ENCODE peak calls at places on chromosomes 7 and 10, in ten cellular contexts. E, Y, N, L, R, M, F, V, J and W are unnamed samples.

GRCh38 chr7:26147030-26147429 is 5.0 kb upstream of the NFE2L3 start:
- DNase-seq in J (no peak), M (no peak), E (no peak), F (no peak), L (no peak), Y (no peak), R (no peak), V (no peak), N (no peak), W (no peak)

GRCh38 chr7:132571970-132572369 is 4.3 kb downstream of the PLXNA4 start:
- DNase-seq in F (no peak), V (no peak), Y (no peak), R (no peak), L (no peak), J (no peak), N (no peak), M (no peak), E (no peak), W (no peak)

GRCh38 chr7:132901241-132901640 is 180.6 kb downstream of the CHCHD3 start:
- DNase-seq in V (no peak), N (no peak), J (no peak), Y (no peak), L (no peak), M (no peak), F (no peak), R (no peak), E (no peak), W (no peak)

GRCh38 chr10:55146032-55146431 is 345.0 kb upstream of the PCDH15 start:
- DNase-seq in Y (no peak), J (no peak), L (peak), V (no peak), E (no peak), N (no peak), F (no peak), M (no peak), R (no peak), W (no peak)

GRCh38 chr10:65110029-65110428 is 1588.8 kb downstream of the REEP3 start:
- DNase-seq in L (no peak), E (no peak), J (no peak), N (no peak), M (no peak), V (no peak), F (no peak), Y (no peak), R (no peak), W (no peak)

GRCh38 chr10:119533473-119533872 is 9.0 kb downstream of the RGS10 start:
- DNase-seq in L (no peak), J (no peak), N (no peak), F (peak), M (no peak), V (no peak), R (no peak), Y (no peak), E (no peak), W (no peak)

GRCh38 chr7:54812747-54813146 is 53.7 kb upstream of the SEC61G start:
- DNase-seq in N (no peak), J (no peak), M (no peak), V (no peak), E (no peak), R (no peak), F (no peak), L (peak), Y (no peak), W (no peak)

GRCh38 chr10:98135222-98135899 is 904 bp downstream of the R3HCC1L start:
- DNase-seq in M (no peak), V (no peak), E (no peak), R (peak), F (no peak), L (no peak), J (peak), N (no peak), Y (no peak), W (no peak)

GRCh38 chr7:1108264-1108920 is 20.5 kb downstream of the GPER1 start:
- DNase-seq in Y (no peak), L (no peak), F (no peak), M (no peak), V (peak), E (no peak), N (no peak), R (no peak), J (no peak), W (no peak)

GRCh38 chr10:30816144-30816811 is 186.7 kb upstream of the LYZL2 start:
- DNase-seq in E (no peak), V (no peak), Y (no peak), N (peak), F (no peak), J (no peak), R (no peak), L (no peak), M (no peak), W (no peak)

GRCh38 chr10:11578802-11579255 is 32.6 kb downstream of the USP6NL start:
- DNase-seq in V (no peak), R (no peak), F (no peak), L (no peak), J (no peak), Y (no peak), E (no peak), M (no peak), N (no peak), W (no peak)

GRCh38 chr7:142854505-142855400 is at the start of gene EPHB6:
- DNase-seq in N (peak), V (peak), L (peak), J (peak), M (peak), E (peak), R (peak), Y (peak), F (peak), W (peak)

GRCh38 chr10:3499120-3499519 is 285.9 kb downstream of the KLF6 start:
- DNase-seq in J (no peak), E (no peak), Y (no peak), N (no peak), V (no peak), L (peak), M (no peak), F (peak), R (peak), W (no peak)

GRCh38 chr7:49714182-49714581 is 59.3 kb upstream of the VWC2 start:
- DNase-seq in Y (no peak), F (no peak), L (no peak), E (peak), R (no peak), V (no peak), J (no peak), M (no peak), N (no peak), W (no peak)

GRCh38 chr10:88835910-88836221 is 15.8 kb downstream of the ANKRD22 start:
- DNase-seq in J (no peak), N (no peak), R (no peak), E (no peak), L (no peak), V (no peak), M (no peak), Y (no peak), F (no peak), W (no peak)

GRCh38 chr7:135510603-135511183 is 791 bp upstream of the CNOT4 start:
- DNase-seq in R (no peak), J (no peak), M (peak), V (no peak), E (no peak), F (no peak), N (peak), Y (no peak), L (no peak), W (no peak)

GRCh38 chr10:116690356-116691078 is 51.8 kb downstream of the HSPA12A start:
- DNase-seq in L (peak), Y (peak), E (peak), V (peak), F (no peak), J (no peak), N (peak), R (peak), M (no peak), W (peak)

GRCh38 chr7:24617957-24618616 is 44.8 kb downstream of the PALS2 start:
- DNase-seq in N (no peak), R (no peak), E (no peak), L (no peak), M (no peak), J (no peak), V (no peak), F (no peak), Y (peak), W (no peak)

GRCh38 chr10:11017575-11018425 is at the start of gene CELF2:
- DNase-seq in Y (peak), J (peak), F (no peak), N (peak), R (peak), M (no peak), L (peak), E (peak), V (peak), W (peak)

GRCh38 chr10:580796-581195 is 108.7 kb downstream of the DIP2C start:
- DNase-seq in N (no peak), L (peak), V (no peak), Y (no peak), F (no peak), J (peak), E (no peak), R (no peak), M (no peak), W (peak)

GRCh38 chr10:71999360-72000072 is 35.3 kb downstream of the CHST3 start:
- DNase-seq in Y (no peak), M (no peak), F (no peak), J (peak), N (peak), R (peak), L (peak), E (peak), V (peak), W (peak)

GRCh38 chr10:93742633-93743349 is 14.9 kb upstream of the LGI1 start:
- DNase-seq in Y (no peak), J (no peak), R (no peak), N (no peak), E (no peak), L (no peak), V (no peak), F (no peak), M (peak), W (no peak)

GRCh38 chr10:15427836-15428414 is 56.8 kb upstream of the FAM171A1 start:
- DNase-seq in E (no peak), F (no peak), R (peak), Y (peak), J (no peak), V (no peak), L (peak), N (peak), M (no peak), W (no peak)

GRCh38 chr10:7302393-7303054 is 108.3 kb downstream of the SFMBT2 start:
- DNase-seq in J (no peak), E (no peak), M (no peak), Y (no peak), V (no peak), N (peak), F (no peak), L (peak), R (no peak), W (peak)

GRCh38 chr10:5484205-5484604 is 15.2 kb downstream of the CALML5 start:
- DNase-seq in V (no peak), M (no peak), E (no peak), J (no peak), L (peak), F (no peak), N (no peak), R (no peak), Y (no peak), W (no peak)

GRCh38 chr10:80516506-80517075 is 21.1 kb upstream of the SH2D4B start:
- DNase-seq in Y (no peak), M (no peak), R (no peak), L (no peak), V (no peak), E (no peak), N (no peak), J (peak), F (no peak), W (no peak)

GRCh38 chr10:89649051-89649450 is 4.0 kb upstream of the PANK1 start:
- DNase-seq in M (no peak), N (no peak), L (no peak), F (no peak), R (no peak), E (no peak), V (no peak), J (no peak), Y (no peak), W (no peak)

GRCh38 chr7:36784991-36785940 is 61.0 kb upstream of the AOAH start:
- DNase-seq in F (no peak), Y (no peak), M (peak), E (peak), V (no peak), L (no peak), N (no peak), R (no peak), J (peak), W (peak)

GRCh38 chr7:74656421-74656910 is 1.1 kb upstream of the GTF2I start:
- DNase-seq in M (no peak), J (no peak), V (peak), L (peak), Y (peak), R (peak), E (peak), N (peak), F (peak), W (peak)

GRCh38 chr7:74655785-74656420 is 1.6 kb upstream of the GTF2I start:
- DNase-seq in R (no peak), E (no peak), J (no peak), V (no peak), Y (no peak), F (no peak), M (no peak), L (no peak), N (no peak), W (no peak)

GRCh38 chr7:74656911-74657691 is 417 bp upstream of the GTF2I start:
- DNase-seq in M (peak), J (peak), F (peak), L (peak), R (peak), E (peak), Y (peak), V (peak), N (peak), W (peak)

GRCh38 chr7:74657692-74658170 is at the start of gene GTF2I:
- DNase-seq in E (no peak), L (no peak), Y (peak), N (peak), M (peak), V (no peak), R (no peak), J (no peak), F (no peak), W (no peak)

DNA sequence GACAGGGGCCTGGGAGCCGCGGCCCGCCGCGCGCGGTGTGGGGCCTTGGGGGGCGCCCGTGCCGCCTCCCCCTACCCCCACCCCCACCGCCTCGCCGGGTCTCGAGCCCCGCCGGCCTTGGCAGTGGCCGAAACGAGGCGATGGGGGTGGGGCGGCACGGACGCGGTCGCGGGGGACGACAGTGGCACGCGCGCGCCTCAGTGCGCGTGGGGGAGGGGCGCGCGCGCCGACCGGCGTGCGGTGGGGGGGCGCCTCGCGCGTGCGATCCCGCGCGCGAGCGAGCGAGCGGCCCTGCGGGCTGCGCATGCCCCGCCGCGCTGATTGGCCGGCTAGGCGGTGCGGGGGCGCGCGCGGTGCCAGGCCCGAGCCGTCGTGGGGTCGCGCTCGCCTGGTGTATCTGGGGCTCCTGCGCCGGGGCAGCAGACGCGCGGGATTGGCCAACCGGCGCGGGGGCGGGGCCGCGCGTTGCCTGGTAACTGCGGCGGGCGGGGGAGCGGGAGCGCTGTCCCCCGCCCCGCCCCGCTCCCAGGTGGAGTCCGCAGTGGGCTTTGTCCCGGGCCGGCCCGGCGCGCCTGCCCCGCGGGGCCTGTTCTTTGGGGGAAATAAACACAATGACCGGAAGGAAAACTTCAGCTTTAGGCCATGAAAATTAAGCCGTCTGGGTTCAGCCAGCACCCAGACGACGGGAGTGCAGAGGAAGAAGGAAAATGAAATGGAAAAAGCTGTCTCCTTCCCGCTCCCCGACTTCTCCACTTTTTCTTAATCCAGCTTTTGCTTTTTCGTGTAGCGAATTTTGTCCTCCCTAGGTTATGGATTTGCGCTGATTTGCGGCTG is 870 bp downstream of the GTF2I start:
- DNase-seq in V (peak), L (peak), E (peak), R (peak), F (peak), J (peak), Y (peak), M (peak), N (peak), W (peak)
- H3K27ac ChIP-seq in V (peak), L (peak), E (peak), R (peak), F (peak), J (peak), Y (peak), M (peak), N (peak), W (peak)

DNA sequence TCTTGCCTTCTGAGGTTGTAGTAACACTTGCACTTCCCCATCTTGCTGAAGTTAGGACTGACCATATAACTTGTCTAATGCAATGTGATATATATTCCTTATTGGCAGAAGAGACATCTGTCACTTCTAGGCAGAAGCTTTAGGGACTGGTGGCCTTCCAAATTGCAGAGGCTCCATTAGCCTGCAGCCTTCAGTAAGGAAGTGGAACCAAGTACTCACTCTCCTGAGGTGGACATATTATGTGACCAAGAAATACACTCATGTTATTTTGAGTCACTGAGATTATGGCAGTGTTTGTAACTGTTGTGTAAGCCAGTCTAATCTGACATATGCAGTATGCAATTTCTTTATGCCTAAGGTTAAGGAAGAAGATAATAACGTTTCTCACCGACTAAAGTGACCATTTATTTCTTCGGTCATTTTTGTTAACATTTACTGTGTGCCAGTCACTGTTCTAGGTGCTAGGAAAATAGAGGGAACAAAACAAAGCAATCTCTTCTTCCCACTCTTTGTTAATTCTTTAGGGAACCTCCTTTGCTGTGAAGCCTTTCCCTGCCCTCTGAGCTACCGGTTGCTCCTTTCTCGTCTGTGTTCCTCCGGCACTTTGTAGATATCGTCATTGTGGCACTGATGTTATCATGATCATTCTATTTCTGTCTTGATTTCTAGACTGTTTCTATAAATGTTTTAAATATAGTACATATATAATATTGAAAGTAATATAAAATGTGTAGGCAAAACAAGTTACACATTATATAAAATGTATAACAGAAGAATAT is 52.9 kb upstream of the HBP1 start:
- DNase-seq in F (no peak), N (no peak), V (no peak), L (no peak), M (no peak), E (no peak), Y (no peak), J (no peak), R (no peak), W (no peak)
- TF ChIP-seq CTCF in F (no peak), N (no peak), V (no peak), L (no peak), M (no peak), E (no peak), Y (no peak), J (no peak), R (no peak), W (no peak)

GRCh38 chr10:101246639-101247038 is 17.4 kb upstream of the LBX1 start:
- DNase-seq in F (no peak), L (no peak), N (no peak), M (no peak), Y (no peak), E (no peak), J (no peak), R (no peak), V (no peak), W (no peak)
- H3K27ac ChIP-seq in F (no peak), L (no peak), N (no peak), M (no peak), Y (no peak), E (no peak), J (no peak), R (no peak), V (no peak), W (no peak)

DNA sequence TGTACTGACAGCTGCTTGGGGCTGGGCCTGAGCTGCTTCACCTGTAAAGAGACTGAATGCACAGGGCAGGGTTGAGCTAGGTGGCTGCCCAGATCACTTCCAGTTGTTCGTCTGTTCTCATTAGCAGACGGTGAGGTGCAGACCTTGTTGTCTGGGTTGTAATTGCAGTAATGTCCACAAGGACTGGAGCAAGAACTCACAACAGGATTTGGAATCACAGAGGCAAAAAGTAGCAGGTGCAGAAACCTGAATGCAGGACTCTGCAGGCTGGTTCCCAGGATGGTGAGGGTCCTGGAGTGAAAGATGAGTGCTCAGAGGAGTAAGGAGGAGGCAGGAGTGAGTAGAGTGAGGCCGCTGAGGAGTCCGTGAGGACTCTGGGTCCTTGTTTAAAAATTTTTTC is 9.2 kb downstream of the ZSCAN25 start:
- DNase-seq in Y (no peak), M (no peak), E (no peak), N (no peak), F (no peak), R (no peak), L (no peak), V (no peak), J (no peak), W (no peak)
- TF ChIP-seq CTCF in Y (no peak), M (no peak), E (no peak), N (no peak), F (no peak), R (no peak), L (no peak), V (no peak), J (no peak), W (no peak)

GRCh38 chr10:59907537-59907917 is 1.2 kb upstream of the CCDC6 start:
- DNase-seq in Y (no peak), L (no peak), F (peak), R (no peak), V (no peak), M (no peak), N (no peak), E (no peak), J (no peak), W (no peak)

GRCh38 chr10:59905735-59906416 is 480 bp downstream of the CCDC6 start:
- DNase-seq in V (peak), L (no peak), N (peak), R (no peak), F (no peak), Y (no peak), M (no peak), E (peak), J (no peak), W (no peak)

GRCh38 chr10:59907918-59908807 is 1.8 kb upstream of the CCDC6 start:
- DNase-seq in F (peak), E (peak), L (peak), N (peak), M (peak), Y (peak), R (peak), J (peak), V (peak), W (peak)

GRCh38 chr10:59906417-59907202 is at the start of gene CCDC6:
- DNase-seq in F (peak), L (peak), V (peak), M (peak), N (peak), J (peak), E (peak), Y (peak), R (peak), W (peak)

GRCh38 chr10:59908808-59909143 is 2.4 kb upstream of the CCDC6 start:
- DNase-seq in M (no peak), J (no peak), N (no peak), F (no peak), V (no peak), Y (no peak), R (no peak), L (no peak), E (no peak), W (no peak)
- H3K27ac ChIP-seq in M (peak), J (peak), N (peak), F (peak), V (no peak), Y (peak), R (peak), L (peak), E (peak), W (peak)

DNA sequence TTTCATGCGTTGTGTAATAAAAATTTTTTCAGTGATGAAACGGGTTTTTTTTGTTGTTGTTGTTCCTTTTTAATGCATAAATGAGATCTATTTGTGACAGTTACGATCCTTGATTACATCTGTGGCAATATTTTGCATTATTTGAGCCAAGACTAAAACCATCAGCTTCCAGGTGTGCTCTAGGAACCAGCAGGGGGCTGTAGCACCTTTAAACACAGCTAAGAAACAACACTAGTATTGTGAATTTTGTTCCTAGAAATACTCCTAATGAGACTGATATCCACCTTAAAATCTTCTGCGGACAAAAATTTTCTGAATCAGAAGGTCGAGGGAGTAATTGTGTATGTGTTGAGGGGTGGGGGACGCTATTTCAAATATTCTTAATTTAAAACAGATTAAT is 52.6 kb downstream of the FGFBP3 start:
- DNase-seq in E (no peak), N (peak), F (no peak), J (no peak), V (no peak), R (peak), L (no peak), Y (peak), M (no peak), W (no peak)
- TF ChIP-seq CTCF in E (no peak), N (peak), F (peak), J (no peak), V (no peak), R (peak), L (peak), Y (peak), M (no peak), W (no peak)